ENCODE peak calls at places on chromosomes 13 and 19, in four cellular contexts. M is HepG2, D is GM12878, V is K562. Q is an unnamed sample.

GRCh38 chr13:98324105-98324504 is 147.0 kb upstream of the RNF113B start:
- DNase-seq in M (no peak), D (no peak), V (no peak), Q (no peak)

GRCh38 chr19:9793051-9793591 is 24.6 kb upstream of the ZNF846 start:
- DNase-seq in M (no peak), D (no peak), V (no peak), Q (no peak)

GRCh38 chr13:20332361-20333096 is 100.4 kb upstream of the GJB6 start:
- DNase-seq in M (no peak), D (no peak), V (no peak), Q (no peak)

GRCh38 chr13:97391201-97391600 is 42.8 kb upstream of the RAP2A start:
- DNase-seq in M (no peak), D (no peak), V (no peak), Q (no peak)

GRCh38 chr19:10061717-10062310 is 24.3 kb upstream of the SHFL start:
- DNase-seq in M (no peak), D (no peak), V (peak; percentile 83), Q (peak; percentile 35)

GRCh38 chr19:41354343-41354974 is 737 bp upstream of the TGFB1 start:
- DNase-seq in M (no peak), D (no peak), V (no peak), Q (no peak)

GRCh38 chr19:12997225-12997966 is 2.1 kb downstream of the NFIX start:
- DNase-seq in M (no peak), D (no peak), V (no peak), Q (no peak)

GRCh38 chr13:29922896-29923295 is 72.5 kb upstream of the UBL3 start:
- DNase-seq in M (no peak), D (no peak), V (no peak), Q (no peak)

GRCh38 chr13:35714588-35714987 is 238.1 kb upstream of the MAB21L1 start:
- DNase-seq in M (no peak), D (no peak), V (no peak), Q (no peak)

GRCh38 chr13:36818483-36819063 is 449 bp upstream of the RFXAP start:
- DNase-seq in M (no peak), D (no peak), V (no peak), Q (peak; percentile 9)

GRCh38 chr19:623175-623916 is 10.0 kb downstream of the POLRMT start:
- DNase-seq in M (no peak), D (no peak), V (no peak), Q (no peak)

GRCh38 chr19:17751912-17752273 is 616 bp downstream of the FCHO1 start:
- DNase-seq in M (no peak), D (peak; percentile 46), V (no peak), Q (no peak)

GRCh38 chr13:95335667-95336066 is 34.4 kb upstream of the ABCC4 start:
- DNase-seq in M (no peak), D (no peak), V (no peak), Q (no peak)

GRCh38 chr13:104385409-104385808 is 1319.2 kb upstream of the SLC10A2 start:
- DNase-seq in M (no peak), D (no peak), V (no peak), Q (no peak)

GRCh38 chr19:43700368-43701015 is 15.4 kb upstream of the IRGC start:
- DNase-seq in M (no peak), D (no peak), V (no peak), Q (no peak)

GRCh38 chr13:75165543-75166230 is 316.3 kb downstream of the TBC1D4 start:
- DNase-seq in M (no peak), D (no peak), V (no peak), Q (no peak)

GRCh38 chr13:95136638-95137037 is 164.6 kb downstream of the ABCC4 start:
- DNase-seq in M (no peak), D (no peak), V (no peak), Q (no peak)

GRCh38 chr19:8506402-8506957 is 4.0 kb upstream of the PRAM1 start:
- DNase-seq in M (no peak), D (no peak), V (peak; percentile 57), Q (no peak)

GRCh38 chr19:10189631-10190425 is 4.9 kb downstream of the DNMT1 start:
- DNase-seq in M (no peak), D (no peak), V (no peak), Q (no peak)

GRCh38 chr13:41188584-41188983 is 5.8 kb downstream of the KBTBD7 start:
- DNase-seq in M (no peak), D (no peak), V (no peak), Q (no peak)

GRCh38 chr13:109682534-109683244 is 103.7 kb downstream of the IRS2 start:
- DNase-seq in M (no peak), D (no peak), V (no peak), Q (no peak)

GRCh38 chr19:16060294-16060693 is 16.0 kb upstream of the TPM4 start:
- DNase-seq in M (no peak), D (no peak), V (no peak), Q (no peak)

GRCh38 chr19:19662866-19663291 is 597 bp downstream of the ATP13A1 start:
- DNase-seq in M (peak; percentile 22), D (no peak), V (no peak), Q (peak; percentile 28)

GRCh38 chr19:42216653-42217521 is 590 bp downstream of the DEDD2 start:
- DNase-seq in M (peak; percentile 15), D (no peak), V (peak; percentile 80), Q (peak; percentile 44)

GRCh38 chr13:44243198-44243852 is 130.3 kb upstream of the SERP2 start:
- DNase-seq in M (peak; percentile 54), D (no peak), V (peak; percentile 64), Q (no peak)

GRCh38 chr19:19155495-19156219 is 14.4 kb downstream of the MEF2B start:
- DNase-seq in M (no peak), D (peak; percentile 84), V (no peak), Q (no peak)

GRCh38 chr19:12840091-12841079 is 2.1 kb downstream of the MAST1 start:
- DNase-seq in M (no peak), D (no peak), V (peak; percentile 93), Q (peak; percentile 95)

GRCh38 chr19:40198272-40198990 is 7.2 kb downstream of the MAP3K10 start:
- DNase-seq in M (no peak), D (no peak), V (no peak), Q (no peak)

GRCh38 chr19:7624810-7625209 is 4.5 kb downstream of the XAB2 start:
- DNase-seq in M (no peak), D (no peak), V (no peak), Q (no peak)

GRCh38 chr19:45712699-45713067 is 18.0 kb downstream of the FBXO46 start:
- DNase-seq in M (no peak), D (no peak), V (no peak), Q (no peak)

GRCh38 chr19:50534478-50534877 is 20.8 kb upstream of the ASPDH start:
- DNase-seq in M (no peak), D (no peak), V (no peak), Q (no peak)

DNA sequence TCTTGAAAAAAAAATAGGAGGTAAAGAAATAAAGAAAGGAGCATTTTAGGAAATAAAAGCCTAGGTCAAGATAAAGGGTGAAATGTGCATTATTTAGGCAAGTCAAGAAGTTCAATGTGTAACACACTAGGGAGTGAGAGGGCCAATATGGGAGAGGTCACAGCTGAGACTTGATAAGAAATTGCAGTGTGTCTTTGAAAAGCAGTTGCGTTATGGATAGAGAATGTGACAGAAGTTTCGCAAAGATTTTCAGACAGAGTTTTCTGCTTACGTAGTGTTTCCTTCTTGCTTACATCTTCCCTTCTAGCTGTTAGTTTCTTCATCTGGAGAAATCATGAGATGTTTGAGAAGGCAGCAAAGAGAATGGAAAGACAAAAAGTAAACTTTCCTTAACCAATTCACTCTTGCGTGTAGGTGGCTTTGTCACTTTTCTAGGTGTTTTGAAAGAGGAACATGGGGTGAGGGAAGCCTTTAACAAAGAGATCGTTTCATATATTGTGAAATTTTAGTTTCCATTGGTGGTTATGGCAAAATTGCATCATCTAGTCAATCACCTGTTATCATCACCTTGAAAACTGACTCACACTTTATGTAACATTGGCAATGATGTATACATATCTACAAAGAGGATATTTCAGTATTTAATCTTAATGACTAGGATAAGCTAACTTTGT is 975.5 kb downstream of the OLFM4 start:
- DNase-seq in M (no peak), D (no peak), V (no peak), Q (no peak)
- TF ChIP-seq TARDBP in M (no peak), D (no peak), V (no peak), Q (no peak)

GRCh38 chr19:31541396-31541795 is 192.2 kb upstream of the TSHZ3 start:
- DNase-seq in M (no peak), D (no peak), V (no peak), Q (no peak)

GRCh38 chr19:31538879-31539278 is 189.6 kb upstream of the TSHZ3 start:
- DNase-seq in M (no peak), D (no peak), V (no peak), Q (no peak)

GRCh38 chr19:31537136-31537535 is 187.9 kb upstream of the TSHZ3 start:
- DNase-seq in M (no peak), D (no peak), V (no peak), Q (no peak)

GRCh38 chr19:31535691-31536460 is 186.6 kb upstream of the TSHZ3 start:
- DNase-seq in M (no peak), D (no peak), V (no peak), Q (no peak)

GRCh38 chr19:31539386-31539785 is 190.2 kb upstream of the TSHZ3 start:
- DNase-seq in M (no peak), D (no peak), V (no peak), Q (no peak)
- TF ChIP-seq TARDBP in M (no peak), D (no peak), V (no peak), Q (no peak)

DNA sequence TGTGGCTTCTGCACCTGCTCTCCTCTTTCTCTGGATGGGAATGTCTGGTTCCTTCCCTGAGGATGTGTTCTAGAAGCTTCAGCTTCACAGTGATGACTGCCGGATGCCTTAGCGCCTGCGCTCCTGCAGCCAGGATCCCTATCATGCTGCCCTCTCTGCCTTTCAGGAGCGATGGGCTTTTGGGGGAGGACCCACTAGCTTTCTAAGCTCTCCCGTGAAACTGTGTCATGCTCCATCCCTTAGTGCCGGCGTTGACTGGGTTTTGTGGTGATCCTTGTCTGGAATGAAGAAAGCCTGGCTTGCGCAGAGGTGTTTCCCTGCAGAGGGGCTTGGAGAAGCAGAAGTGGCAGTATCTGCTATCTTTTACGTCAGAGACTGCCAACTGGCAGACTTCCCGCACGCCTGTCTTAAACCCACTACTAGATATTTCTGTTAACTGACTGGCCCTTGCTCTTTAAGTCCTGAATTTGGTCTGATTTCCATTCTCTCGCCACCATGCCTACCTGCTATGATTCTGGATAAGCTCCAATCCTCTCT is 3.8 kb upstream of the KMT2B start:
- DNase-seq in M (no peak), D (no peak), V (no peak), Q (no peak)
- TF ChIP-seq TARDBP in M (no peak), D (no peak), V (no peak), Q (no peak)

GRCh38 chr19:2037676-2038255 is 13.3 kb downstream of the MKNK2 start:
- DNase-seq in M (no peak), D (no peak), V (peak; percentile 22), Q (no peak)

GRCh38 chr19:2034729-2035589 is 16.1 kb downstream of the MKNK2 start:
- DNase-seq in M (no peak), D (no peak), V (peak; percentile 92), Q (peak; percentile 86)

GRCh38 chr19:2036424-2036823 is 14.6 kb downstream of the MKNK2 start:
- DNase-seq in M (no peak), D (no peak), V (no peak), Q (no peak)

GRCh38 chr19:2033825-2034159 is 17.3 kb downstream of the MKNK2 start:
- DNase-seq in M (no peak), D (no peak), V (no peak), Q (no peak)

DNA sequence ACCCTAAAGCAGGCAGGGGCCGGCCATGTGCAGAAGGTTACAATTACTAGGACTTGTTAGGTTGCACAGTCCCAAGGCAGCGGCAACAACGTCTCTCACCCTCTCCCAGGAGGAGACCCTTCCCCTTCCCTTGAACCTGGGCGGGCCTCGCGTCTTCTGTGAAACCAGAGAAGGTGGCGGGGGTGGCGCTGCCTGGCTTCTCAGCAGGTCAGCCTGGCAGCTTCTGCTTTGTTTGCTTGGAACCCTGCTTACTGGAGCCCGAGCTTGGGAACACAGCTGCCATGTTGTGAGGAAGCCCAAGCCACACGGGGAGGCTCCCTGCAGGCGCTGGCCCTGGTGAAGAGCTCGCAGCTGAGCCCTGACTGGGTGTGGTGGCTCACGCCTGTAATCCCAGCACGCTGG is 15.5 kb downstream of the MKNK2 start:
- DNase-seq in M (no peak), D (no peak), V (no peak), Q (no peak)
- TF ChIP-seq TARDBP in M (no peak), D (no peak), V (no peak), Q (no peak)